ENCODE peak calls at places on chromosomes 13 and 19, in nine cellular contexts. One of them, this sample, is unnamed.

GRCh38 chr13:80265348-80265747 is 75.6 kb downstream of the SPRY2 start:
- DNase-seq in NCI-H1105 treated with DMSO at 0.1 percent for 48 hours: no peak
- DNase-seq in CD4-positive, alpha-beta T cell: no peak
- DNase-seq in astrocyte: no peak
- DNase-seq in NCI-H774: no peak
- DNase-seq in endodermal cell: no peak
- DNase-seq in activated CD4-positive, alpha-beta T cell treated with anti-CD3 and anti-CD28 coated beads, Interleukin-2, amount 10 ng/mL, durations not matched to agents 7 days and 5 days: no peak
- DNase-seq in activated naive CD4-positive, alpha-beta T cell treated with Interleukin-2 at 50 U/mL for 16 hours: no peak
- DNase-seq in GM12865: peak
- DNase-seq in this sample: no peak

GRCh38 chr19:50568321-50569022 is at the start of gene LRRC4B:
- DNase-seq in NCI-H1105 treated with DMSO at 0.1 percent for 48 hours: no peak
- DNase-seq in CD4-positive, alpha-beta T cell: no peak
- DNase-seq in astrocyte: no peak
- DNase-seq in NCI-H774: no peak
- DNase-seq in endodermal cell: peak
- DNase-seq in activated CD4-positive, alpha-beta T cell treated with anti-CD3 and anti-CD28 coated beads, Interleukin-2, amount 10 ng/mL, durations not matched to agents 7 days and 5 days: no peak
- DNase-seq in activated naive CD4-positive, alpha-beta T cell treated with Interleukin-2 at 50 U/mL for 16 hours: no peak
- DNase-seq in GM12865: no peak
- DNase-seq in this sample: no peak

GRCh38 chr19:29415507-29415906 is 110.3 kb upstream of the VSTM2B start:
- DNase-seq in NCI-H1105 treated with DMSO at 0.1 percent for 48 hours: no peak
- DNase-seq in CD4-positive, alpha-beta T cell: no peak
- DNase-seq in astrocyte: no peak
- DNase-seq in NCI-H774: no peak
- DNase-seq in endodermal cell: peak
- DNase-seq in activated CD4-positive, alpha-beta T cell treated with anti-CD3 and anti-CD28 coated beads, Interleukin-2, amount 10 ng/mL, durations not matched to agents 7 days and 5 days: no peak
- DNase-seq in activated naive CD4-positive, alpha-beta T cell treated with Interleukin-2 at 50 U/mL for 16 hours: no peak
- DNase-seq in GM12865: no peak
- DNase-seq in this sample: no peak

GRCh38 chr19:40584007-40584406 is 7.3 kb downstream of the SHKBP1 start:
- DNase-seq in NCI-H1105 treated with DMSO at 0.1 percent for 48 hours: no peak
- DNase-seq in CD4-positive, alpha-beta T cell: no peak
- DNase-seq in astrocyte: no peak
- DNase-seq in NCI-H774: no peak
- DNase-seq in endodermal cell: no peak
- DNase-seq in activated CD4-positive, alpha-beta T cell treated with anti-CD3 and anti-CD28 coated beads, Interleukin-2, amount 10 ng/mL, durations not matched to agents 7 days and 5 days: no peak
- DNase-seq in activated naive CD4-positive, alpha-beta T cell treated with Interleukin-2 at 50 U/mL for 16 hours: no peak
- DNase-seq in GM12865: no peak
- DNase-seq in this sample: no peak

GRCh38 chr13:47289578-47289977 is 392.7 kb upstream of the HTR2A start:
- DNase-seq in NCI-H1105 treated with DMSO at 0.1 percent for 48 hours: no peak
- DNase-seq in CD4-positive, alpha-beta T cell: no peak
- DNase-seq in astrocyte: no peak
- DNase-seq in NCI-H774: no peak
- DNase-seq in endodermal cell: no peak
- DNase-seq in activated CD4-positive, alpha-beta T cell treated with anti-CD3 and anti-CD28 coated beads, Interleukin-2, amount 10 ng/mL, durations not matched to agents 7 days and 5 days: no peak
- DNase-seq in activated naive CD4-positive, alpha-beta T cell treated with Interleukin-2 at 50 U/mL for 16 hours: no peak
- DNase-seq in GM12865: no peak
- DNase-seq in this sample: no peak

GRCh38 chr13:52348983-52349780 is 56.8 kb downstream of the THSD1 start:
- DNase-seq in NCI-H1105 treated with DMSO at 0.1 percent for 48 hours: no peak
- DNase-seq in CD4-positive, alpha-beta T cell: no peak
- DNase-seq in astrocyte: peak
- DNase-seq in NCI-H774: no peak
- DNase-seq in endodermal cell: no peak
- DNase-seq in activated CD4-positive, alpha-beta T cell treated with anti-CD3 and anti-CD28 coated beads, Interleukin-2, amount 10 ng/mL, durations not matched to agents 7 days and 5 days: no peak
- DNase-seq in activated naive CD4-positive, alpha-beta T cell treated with Interleukin-2 at 50 U/mL for 16 hours: no peak
- DNase-seq in GM12865: peak
- DNase-seq in this sample: no peak

GRCh38 chr13:114161644-114162532 is 17.2 kb upstream of the CFAP97D2 start:
- DNase-seq in NCI-H1105 treated with DMSO at 0.1 percent for 48 hours: no peak
- DNase-seq in CD4-positive, alpha-beta T cell: peak
- DNase-seq in astrocyte: peak
- DNase-seq in NCI-H774: no peak
- DNase-seq in endodermal cell: no peak
- DNase-seq in activated CD4-positive, alpha-beta T cell treated with anti-CD3 and anti-CD28 coated beads, Interleukin-2, amount 10 ng/mL, durations not matched to agents 7 days and 5 days: peak
- DNase-seq in activated naive CD4-positive, alpha-beta T cell treated with Interleukin-2 at 50 U/mL for 16 hours: peak
- DNase-seq in GM12865: no peak
- DNase-seq in this sample: peak

GRCh38 chr19:49809155-49809986 is 3.7 kb downstream of the FUZ start:
- DNase-seq in NCI-H1105 treated with DMSO at 0.1 percent for 48 hours: peak
- DNase-seq in CD4-positive, alpha-beta T cell: peak
- DNase-seq in astrocyte: peak
- DNase-seq in NCI-H774: peak
- DNase-seq in endodermal cell: peak
- DNase-seq in activated CD4-positive, alpha-beta T cell treated with anti-CD3 and anti-CD28 coated beads, Interleukin-2, amount 10 ng/mL, durations not matched to agents 7 days and 5 days: peak
- DNase-seq in activated naive CD4-positive, alpha-beta T cell treated with Interleukin-2 at 50 U/mL for 16 hours: peak
- DNase-seq in GM12865: peak
- DNase-seq in this sample: peak

GRCh38 chr19:42596391-42597071 is 1.8 kb upstream of the CEACAM8 start:
- DNase-seq in NCI-H1105 treated with DMSO at 0.1 percent for 48 hours: peak
- DNase-seq in CD4-positive, alpha-beta T cell: peak
- DNase-seq in astrocyte: no peak
- DNase-seq in NCI-H774: no peak
- DNase-seq in endodermal cell: peak
- DNase-seq in activated CD4-positive, alpha-beta T cell treated with anti-CD3 and anti-CD28 coated beads, Interleukin-2, amount 10 ng/mL, durations not matched to agents 7 days and 5 days: peak
- DNase-seq in activated naive CD4-positive, alpha-beta T cell treated with Interleukin-2 at 50 U/mL for 16 hours: peak
- DNase-seq in GM12865: peak
- DNase-seq in this sample: peak

GRCh38 chr13:96141032-96141431 is 51.1 kb downstream of the HS6ST3 start:
- DNase-seq in NCI-H1105 treated with DMSO at 0.1 percent for 48 hours: no peak
- DNase-seq in CD4-positive, alpha-beta T cell: no peak
- DNase-seq in astrocyte: peak
- DNase-seq in NCI-H774: no peak
- DNase-seq in endodermal cell: no peak
- DNase-seq in activated CD4-positive, alpha-beta T cell treated with anti-CD3 and anti-CD28 coated beads, Interleukin-2, amount 10 ng/mL, durations not matched to agents 7 days and 5 days: no peak
- DNase-seq in activated naive CD4-positive, alpha-beta T cell treated with Interleukin-2 at 50 U/mL for 16 hours: no peak
- DNase-seq in GM12865: peak
- DNase-seq in this sample: no peak

GRCh38 chr19:48363500-48363809 is 285 bp downstream of the TMEM143 start:
- DNase-seq in NCI-H1105 treated with DMSO at 0.1 percent for 48 hours: no peak
- DNase-seq in CD4-positive, alpha-beta T cell: no peak
- DNase-seq in astrocyte: no peak
- DNase-seq in NCI-H774: no peak
- DNase-seq in endodermal cell: no peak
- DNase-seq in activated CD4-positive, alpha-beta T cell treated with anti-CD3 and anti-CD28 coated beads, Interleukin-2, amount 10 ng/mL, durations not matched to agents 7 days and 5 days: no peak
- DNase-seq in activated naive CD4-positive, alpha-beta T cell treated with Interleukin-2 at 50 U/mL for 16 hours: no peak
- DNase-seq in GM12865: no peak
- DNase-seq in this sample: no peak

GRCh38 chr19:38502410-38503143 is 69.1 kb downstream of the RYR1 start:
- DNase-seq in NCI-H1105 treated with DMSO at 0.1 percent for 48 hours: no peak
- DNase-seq in CD4-positive, alpha-beta T cell: no peak
- DNase-seq in astrocyte: no peak
- DNase-seq in NCI-H774: no peak
- DNase-seq in endodermal cell: no peak
- DNase-seq in activated CD4-positive, alpha-beta T cell treated with anti-CD3 and anti-CD28 coated beads, Interleukin-2, amount 10 ng/mL, durations not matched to agents 7 days and 5 days: no peak
- DNase-seq in activated naive CD4-positive, alpha-beta T cell treated with Interleukin-2 at 50 U/mL for 16 hours: no peak
- DNase-seq in GM12865: no peak
- DNase-seq in this sample: no peak

GRCh38 chr13:59230484-59231264 is 933.1 kb downstream of the DIAPH3 start:
- DNase-seq in NCI-H1105 treated with DMSO at 0.1 percent for 48 hours: peak
- DNase-seq in CD4-positive, alpha-beta T cell: no peak
- DNase-seq in astrocyte: no peak
- DNase-seq in NCI-H774: no peak
- DNase-seq in endodermal cell: no peak
- DNase-seq in activated CD4-positive, alpha-beta T cell treated with anti-CD3 and anti-CD28 coated beads, Interleukin-2, amount 10 ng/mL, durations not matched to agents 7 days and 5 days: no peak
- DNase-seq in activated naive CD4-positive, alpha-beta T cell treated with Interleukin-2 at 50 U/mL for 16 hours: no peak
- DNase-seq in GM12865: no peak
- DNase-seq in this sample: no peak

GRCh38 chr19:44587863-44588752 is 25.3 kb upstream of the IGSF23 start:
- DNase-seq in NCI-H1105 treated with DMSO at 0.1 percent for 48 hours: no peak
- DNase-seq in CD4-positive, alpha-beta T cell: no peak
- DNase-seq in astrocyte: peak
- DNase-seq in NCI-H774: no peak
- DNase-seq in endodermal cell: no peak
- DNase-seq in activated CD4-positive, alpha-beta T cell treated with anti-CD3 and anti-CD28 coated beads, Interleukin-2, amount 10 ng/mL, durations not matched to agents 7 days and 5 days: no peak
- DNase-seq in activated naive CD4-positive, alpha-beta T cell treated with Interleukin-2 at 50 U/mL for 16 hours: no peak
- DNase-seq in GM12865: peak
- DNase-seq in this sample: no peak

GRCh38 chr13:113542751-113543424 is 41.7 kb upstream of the TFDP1 start:
- DNase-seq in NCI-H1105 treated with DMSO at 0.1 percent for 48 hours: no peak
- DNase-seq in CD4-positive, alpha-beta T cell: no peak
- DNase-seq in astrocyte: no peak
- DNase-seq in NCI-H774: no peak
- DNase-seq in endodermal cell: no peak
- DNase-seq in activated CD4-positive, alpha-beta T cell treated with anti-CD3 and anti-CD28 coated beads, Interleukin-2, amount 10 ng/mL, durations not matched to agents 7 days and 5 days: no peak
- DNase-seq in activated naive CD4-positive, alpha-beta T cell treated with Interleukin-2 at 50 U/mL for 16 hours: no peak
- DNase-seq in GM12865: no peak
- DNase-seq in this sample: no peak

GRCh38 chr19:47610546-47610894 is 1.6 kb downstream of the BICRA start:
- DNase-seq in NCI-H1105 treated with DMSO at 0.1 percent for 48 hours: no peak
- DNase-seq in CD4-positive, alpha-beta T cell: no peak
- DNase-seq in astrocyte: no peak
- DNase-seq in NCI-H774: no peak
- DNase-seq in endodermal cell: no peak
- DNase-seq in activated CD4-positive, alpha-beta T cell treated with anti-CD3 and anti-CD28 coated beads, Interleukin-2, amount 10 ng/mL, durations not matched to agents 7 days and 5 days: peak
- DNase-seq in activated naive CD4-positive, alpha-beta T cell treated with Interleukin-2 at 50 U/mL for 16 hours: no peak
- DNase-seq in GM12865: no peak
- DNase-seq in this sample: no peak

GRCh38 chr13:87792878-87793277 is 121.7 kb downstream of the SLITRK5 start:
- DNase-seq in NCI-H1105 treated with DMSO at 0.1 percent for 48 hours: no peak
- DNase-seq in CD4-positive, alpha-beta T cell: no peak
- DNase-seq in astrocyte: no peak
- DNase-seq in NCI-H774: no peak
- DNase-seq in endodermal cell: peak
- DNase-seq in activated CD4-positive, alpha-beta T cell treated with anti-CD3 and anti-CD28 coated beads, Interleukin-2, amount 10 ng/mL, durations not matched to agents 7 days and 5 days: no peak
- DNase-seq in activated naive CD4-positive, alpha-beta T cell treated with Interleukin-2 at 50 U/mL for 16 hours: no peak
- DNase-seq in GM12865: no peak
- DNase-seq in this sample: peak

GRCh38 chr13:54241719-54242118 is 1213.1 kb downstream of the OLFM4 start:
- DNase-seq in NCI-H1105 treated with DMSO at 0.1 percent for 48 hours: peak
- DNase-seq in CD4-positive, alpha-beta T cell: no peak
- DNase-seq in astrocyte: no peak
- DNase-seq in NCI-H774: no peak
- DNase-seq in endodermal cell: no peak
- DNase-seq in activated CD4-positive, alpha-beta T cell treated with anti-CD3 and anti-CD28 coated beads, Interleukin-2, amount 10 ng/mL, durations not matched to agents 7 days and 5 days: no peak
- DNase-seq in activated naive CD4-positive, alpha-beta T cell treated with Interleukin-2 at 50 U/mL for 16 hours: no peak
- DNase-seq in GM12865: no peak
- DNase-seq in this sample: no peak

GRCh38 chr19:29715695-29716581 is 877 bp upstream of the C19orf12 start:
- DNase-seq in NCI-H1105 treated with DMSO at 0.1 percent for 48 hours: no peak
- DNase-seq in CD4-positive, alpha-beta T cell: no peak
- DNase-seq in astrocyte: no peak
- DNase-seq in NCI-H774: no peak
- DNase-seq in endodermal cell: no peak
- DNase-seq in activated CD4-positive, alpha-beta T cell treated with anti-CD3 and anti-CD28 coated beads, Interleukin-2, amount 10 ng/mL, durations not matched to agents 7 days and 5 days: no peak
- DNase-seq in activated naive CD4-positive, alpha-beta T cell treated with Interleukin-2 at 50 U/mL for 16 hours: no peak
- DNase-seq in GM12865: peak
- DNase-seq in this sample: no peak

GRCh38 chr19:35013047-35013819 is 13.1 kb downstream of the GRAMD1A start:
- DNase-seq in NCI-H1105 treated with DMSO at 0.1 percent for 48 hours: no peak
- DNase-seq in CD4-positive, alpha-beta T cell: peak
- DNase-seq in astrocyte: peak
- DNase-seq in NCI-H774: no peak
- DNase-seq in endodermal cell: peak
- DNase-seq in activated CD4-positive, alpha-beta T cell treated with anti-CD3 and anti-CD28 coated beads, Interleukin-2, amount 10 ng/mL, durations not matched to agents 7 days and 5 days: peak
- DNase-seq in activated naive CD4-positive, alpha-beta T cell treated with Interleukin-2 at 50 U/mL for 16 hours: peak
- DNase-seq in GM12865: peak
- DNase-seq in this sample: peak

GRCh38 chr19:11205939-11206570 is 8.7 kb upstream of the KANK2 start:
- DNase-seq in NCI-H1105 treated with DMSO at 0.1 percent for 48 hours: no peak
- DNase-seq in CD4-positive, alpha-beta T cell: no peak
- DNase-seq in astrocyte: no peak
- DNase-seq in NCI-H774: no peak
- DNase-seq in endodermal cell: no peak
- DNase-seq in activated CD4-positive, alpha-beta T cell treated with anti-CD3 and anti-CD28 coated beads, Interleukin-2, amount 10 ng/mL, durations not matched to agents 7 days and 5 days: no peak
- DNase-seq in activated naive CD4-positive, alpha-beta T cell treated with Interleukin-2 at 50 U/mL for 16 hours: no peak
- DNase-seq in GM12865: peak
- DNase-seq in this sample: peak

GRCh38 chr19:38464421-38465082 is 31.1 kb downstream of the RYR1 start:
- DNase-seq in NCI-H1105 treated with DMSO at 0.1 percent for 48 hours: no peak
- DNase-seq in CD4-positive, alpha-beta T cell: no peak
- DNase-seq in astrocyte: no peak
- DNase-seq in NCI-H774: no peak
- DNase-seq in endodermal cell: peak
- DNase-seq in activated CD4-positive, alpha-beta T cell treated with anti-CD3 and anti-CD28 coated beads, Interleukin-2, amount 10 ng/mL, durations not matched to agents 7 days and 5 days: no peak
- DNase-seq in activated naive CD4-positive, alpha-beta T cell treated with Interleukin-2 at 50 U/mL for 16 hours: no peak
- DNase-seq in GM12865: no peak
- DNase-seq in this sample: no peak

GRCh38 chr19:54114340-54114826 is 1.1 kb downstream of the TFPT start:
- DNase-seq in NCI-H1105 treated with DMSO at 0.1 percent for 48 hours: peak
- DNase-seq in CD4-positive, alpha-beta T cell: no peak
- DNase-seq in astrocyte: peak
- DNase-seq in NCI-H774: peak
- DNase-seq in endodermal cell: peak
- DNase-seq in activated CD4-positive, alpha-beta T cell treated with anti-CD3 and anti-CD28 coated beads, Interleukin-2, amount 10 ng/mL, durations not matched to agents 7 days and 5 days: peak
- DNase-seq in activated naive CD4-positive, alpha-beta T cell treated with Interleukin-2 at 50 U/mL for 16 hours: peak
- DNase-seq in GM12865: peak
- DNase-seq in this sample: no peak

GRCh38 chr19:42126565-42126964 is 5.7 kb downstream of the POU2F2 start:
- DNase-seq in NCI-H1105 treated with DMSO at 0.1 percent for 48 hours: no peak
- DNase-seq in CD4-positive, alpha-beta T cell: no peak
- DNase-seq in astrocyte: no peak
- DNase-seq in NCI-H774: no peak
- DNase-seq in endodermal cell: no peak
- DNase-seq in activated CD4-positive, alpha-beta T cell treated with anti-CD3 and anti-CD28 coated beads, Interleukin-2, amount 10 ng/mL, durations not matched to agents 7 days and 5 days: no peak
- DNase-seq in activated naive CD4-positive, alpha-beta T cell treated with Interleukin-2 at 50 U/mL for 16 hours: no peak
- DNase-seq in GM12865: peak
- DNase-seq in this sample: no peak

GRCh38 chr13:49499889-49500660 is 4.3 kb downstream of the PHF11 start:
- DNase-seq in NCI-H1105 treated with DMSO at 0.1 percent for 48 hours: no peak
- DNase-seq in CD4-positive, alpha-beta T cell: no peak
- DNase-seq in astrocyte: peak
- DNase-seq in NCI-H774: no peak
- DNase-seq in endodermal cell: no peak
- DNase-seq in activated CD4-positive, alpha-beta T cell treated with anti-CD3 and anti-CD28 coated beads, Interleukin-2, amount 10 ng/mL, durations not matched to agents 7 days and 5 days: no peak
- DNase-seq in activated naive CD4-positive, alpha-beta T cell treated with Interleukin-2 at 50 U/mL for 16 hours: peak
- DNase-seq in GM12865: no peak
- DNase-seq in this sample: no peak